ENCODE peak calls at places on chromosomes 2 and 18, in seven cellular contexts. Z is activated CD8-positive, alpha-beta memory T cell treated with anti-CD3 and anti-CD28 coated beads, Interleukin-2, amount 50 U/mL, for 4 hours; E is upper lobe of right lung; O is right cardiac atrium; C is stimulated activated CD8-positive, alpha-beta memory T cell treated with anti-CD3 and anti-CD28 coated beads, Interleukin-15, amount 100 ng/mL, for 4 hours; N is CD4-positive, alpha-beta T cell; F is G401. H is an unnamed sample.

GRCh38 chr2:176558574-176559140 is 289.4 kb downstream of the MTX2 start:
- DNase-seq in O (no peak), Z (no peak), F (no peak), E (no peak), N (no peak), C (no peak), H (no peak)

GRCh38 chr2:11746807-11747459 is 501 bp downstream of the LPIN1 start:
- DNase-seq in O (no peak), N (no peak), F (peak), C (no peak), E (no peak), Z (no peak), H (peak)

GRCh38 chr2:152047826-152048476 is 50.9 kb downstream of the CACNB4 start:
- DNase-seq in F (no peak), N (no peak), O (no peak), C (no peak), Z (no peak), E (no peak), H (no peak)

GRCh38 chr2:204871246-204871953 is 326.1 kb downstream of the PARD3B start:
- DNase-seq in Z (no peak), E (no peak), C (no peak), O (no peak), F (peak), N (no peak), H (peak)

GRCh38 chr2:157468931-157469708 is 25.2 kb upstream of the CYTIP start:
- DNase-seq in O (no peak), Z (no peak), N (no peak), F (no peak), C (no peak), E (no peak), H (peak)

GRCh38 chr2:105239924-105240323 is 1.6 kb upstream of the GPR45 start:
- DNase-seq in N (no peak), E (no peak), Z (no peak), C (no peak), O (no peak), F (no peak), H (peak)

GRCh38 chr18:79829136-79829854 is 31.6 kb downstream of the KCNG2 start:
- DNase-seq in F (no peak), Z (no peak), N (no peak), C (no peak), O (no peak), E (no peak), H (no peak)

GRCh38 chr2:98461650-98462049 is 17.0 kb downstream of the INPP4A start:
- DNase-seq in E (no peak), O (peak), F (peak), C (no peak), Z (no peak), N (no peak), H (no peak)

GRCh38 chr2:158457826-158458616 is 1.3 kb downstream of the PKP4 start:
- DNase-seq in E (peak), F (peak), N (no peak), Z (peak), C (peak), O (peak), H (peak)

GRCh38 chr2:240498171-240498957 is 59.4 kb downstream of the ANKMY1 start:
- DNase-seq in Z (no peak), O (no peak), E (peak), C (no peak), F (no peak), N (no peak), H (no peak)

GRCh38 chr2:237128026-237128703 is 42.5 kb downstream of the COPS8 start:
- DNase-seq in E (peak), O (peak), F (no peak), C (no peak), Z (peak), N (no peak), H (peak)

GRCh38 chr2:147374410-147374811 is 470.4 kb upstream of the ACVR2A start:
- DNase-seq in E (no peak), O (no peak), C (no peak), F (no peak), N (no peak), Z (no peak), H (no peak)

GRCh38 chr18:31487251-31488015 is 10.5 kb upstream of the DSG2 start:
- DNase-seq in N (no peak), F (no peak), O (no peak), C (no peak), E (no peak), Z (no peak), H (peak)

GRCh38 chr2:241443486-241444223 is 64.7 kb downstream of the STK25 start:
- DNase-seq in F (no peak), Z (peak), E (no peak), N (peak), C (peak), O (no peak), H (peak)

GRCh38 chr2:63865159-63865799 is 23.6 kb downstream of the UGP2 start:
- DNase-seq in N (no peak), E (no peak), C (no peak), F (no peak), Z (no peak), O (no peak), H (no peak)

GRCh38 chr2:152025678-152026287 is 73.1 kb downstream of the CACNB4 start:
- DNase-seq in Z (peak), C (peak), N (peak), E (peak), O (peak), F (peak), H (peak)

GRCh38 chr2:239223330-239224248 is 177.2 kb downstream of the HDAC4 start:
- DNase-seq in E (no peak), F (no peak), N (no peak), Z (no peak), O (peak), C (no peak), H (no peak)

GRCh38 chr2:62333961-62334360 is 138.0 kb downstream of the B3GNT2 start:
- DNase-seq in N (no peak), O (no peak), C (no peak), E (no peak), Z (no peak), F (no peak), H (no peak)

GRCh38 chr2:200438251-200438650 is 71.6 kb downstream of the KCTD18 start:
- DNase-seq in N (no peak), E (no peak), C (no peak), O (no peak), F (no peak), Z (no peak), H (no peak)

GRCh38 chr2:10238991-10239485 is 63.7 kb upstream of the HPCAL1 start:
- DNase-seq in E (peak), F (no peak), C (no peak), O (no peak), N (no peak), Z (peak), H (no peak)

GRCh38 chr2:151805961-151806360 is 22.3 kb downstream of the ARL5A start:
- DNase-seq in Z (no peak), O (no peak), N (no peak), C (no peak), E (no peak), F (no peak), H (no peak)

GRCh38 chr2:144553379-144553778 is 33.5 kb upstream of the ZEB2 start:
- DNase-seq in O (no peak), C (no peak), F (no peak), Z (no peak), E (no peak), N (no peak), H (peak)

GRCh38 chr2:208101716-208102631 is 22.4 kb downstream of the CRYGD start:
- DNase-seq in F (peak), Z (no peak), N (no peak), C (no peak), E (no peak), O (no peak), H (no peak)

H was measured in mesenchymal stem cell.